ENCODE peak calls at places on chromosomes 13 and 19, in nine cellular contexts. One of them, this sample, is unnamed.

GRCh38 chr13:34758628-34759027 is 183.4 kb upstream of the NBEA start:
- DNase-seq in choroid plexus epithelial cell: no peak
- DNase-seq in WERI-Rb-1: no peak
- DNase-seq in AG09309: no peak
- DNase-seq in HFFc6: no peak
- DNase-seq in cardiac fibroblast: no peak
- DNase-seq in Calu3: no peak
- DNase-seq in dorsolateral prefrontal cortex: no peak
- DNase-seq in GM23338: no peak
- DNase-seq in this sample: no peak

GRCh38 chr19:1851581-1852293 is 3.5 kb upstream of the REXO1 start:
- DNase-seq in WERI-Rb-1: no peak
- DNase-seq in cardiac fibroblast: no peak
- DNase-seq in choroid plexus epithelial cell: no peak
- DNase-seq in HFFc6: no peak
- DNase-seq in dorsolateral prefrontal cortex: no peak
- DNase-seq in GM23338: peak
- DNase-seq in AG09309: no peak
- DNase-seq in Calu3: no peak
- DNase-seq in this sample: no peak

GRCh38 chr13:49208619-49209018 is 11.5 kb upstream of the MLNR start:
- DNase-seq in Calu3: no peak
- DNase-seq in dorsolateral prefrontal cortex: no peak
- DNase-seq in cardiac fibroblast: no peak
- DNase-seq in AG09309: no peak
- DNase-seq in WERI-Rb-1: no peak
- DNase-seq in HFFc6: no peak
- DNase-seq in choroid plexus epithelial cell: no peak
- DNase-seq in GM23338: no peak
- DNase-seq in this sample: no peak

GRCh38 chr13:27120011-27120410 is 51.6 kb downstream of the USP12 start:
- DNase-seq in WERI-Rb-1: no peak
- DNase-seq in cardiac fibroblast: no peak
- DNase-seq in GM23338: no peak
- DNase-seq in Calu3: no peak
- DNase-seq in HFFc6: no peak
- DNase-seq in dorsolateral prefrontal cortex: no peak
- DNase-seq in choroid plexus epithelial cell: no peak
- DNase-seq in AG09309: no peak
- DNase-seq in this sample: no peak

GRCh38 chr13:76879211-76879875 is 6.9 kb downstream of the KCTD12 start:
- DNase-seq in WERI-Rb-1: no peak
- DNase-seq in cardiac fibroblast: peak
- DNase-seq in HFFc6: peak
- DNase-seq in Calu3: no peak
- DNase-seq in dorsolateral prefrontal cortex: peak
- DNase-seq in GM23338: no peak
- DNase-seq in AG09309: peak
- DNase-seq in choroid plexus epithelial cell: peak
- DNase-seq in this sample: peak

GRCh38 chr13:23707674-23708073 is 137.5 kb downstream of the TNFRSF19 start:
- DNase-seq in choroid plexus epithelial cell: peak
- DNase-seq in dorsolateral prefrontal cortex: no peak
- DNase-seq in HFFc6: peak
- DNase-seq in WERI-Rb-1: peak
- DNase-seq in GM23338: no peak
- DNase-seq in AG09309: no peak
- DNase-seq in cardiac fibroblast: peak
- DNase-seq in Calu3: peak
- DNase-seq in this sample: peak

GRCh38 chr13:28981530-28981929 is 161.4 kb downstream of the MTUS2 start:
- DNase-seq in HFFc6: no peak
- DNase-seq in cardiac fibroblast: no peak
- DNase-seq in WERI-Rb-1: no peak
- DNase-seq in GM23338: no peak
- DNase-seq in dorsolateral prefrontal cortex: no peak
- DNase-seq in AG09309: no peak
- DNase-seq in choroid plexus epithelial cell: no peak
- DNase-seq in Calu3: no peak
- DNase-seq in this sample: no peak

GRCh38 chr19:6475321-6476108 is 6.1 kb downstream of the DENND1C start:
- DNase-seq in Calu3: no peak
- DNase-seq in dorsolateral prefrontal cortex: no peak
- DNase-seq in AG09309: no peak
- DNase-seq in choroid plexus epithelial cell: no peak
- DNase-seq in GM23338: peak
- DNase-seq in WERI-Rb-1: no peak
- DNase-seq in cardiac fibroblast: no peak
- DNase-seq in HFFc6: no peak
- DNase-seq in this sample: no peak

GRCh38 chr13:42305503-42305902 is 33.6 kb downstream of the AKAP11 start:
- DNase-seq in choroid plexus epithelial cell: no peak
- DNase-seq in dorsolateral prefrontal cortex: no peak
- DNase-seq in Calu3: no peak
- DNase-seq in AG09309: no peak
- DNase-seq in WERI-Rb-1: no peak
- DNase-seq in cardiac fibroblast: peak
- DNase-seq in GM23338: no peak
- DNase-seq in HFFc6: no peak
- DNase-seq in this sample: no peak

GRCh38 chr19:42440357-42441046 is 2.2 kb downstream of the CXCL17 start:
- DNase-seq in choroid plexus epithelial cell: peak
- DNase-seq in cardiac fibroblast: peak
- DNase-seq in HFFc6: peak
- DNase-seq in dorsolateral prefrontal cortex: no peak
- DNase-seq in AG09309: no peak
- DNase-seq in GM23338: peak
- DNase-seq in Calu3: peak
- DNase-seq in WERI-Rb-1: peak
- DNase-seq in this sample: peak

GRCh38 chr19:53957448-53958167 is 5.1 kb upstream of the CACNG8 start:
- DNase-seq in AG09309: no peak
- DNase-seq in HFFc6: no peak
- DNase-seq in cardiac fibroblast: no peak
- DNase-seq in Calu3: no peak
- DNase-seq in WERI-Rb-1: no peak
- DNase-seq in GM23338: peak
- DNase-seq in dorsolateral prefrontal cortex: no peak
- DNase-seq in choroid plexus epithelial cell: no peak
- DNase-seq in this sample: no peak
- TF ChIP-seq CTCF in AG09309: no peak
- TF ChIP-seq CTCF in HFFc6: no peak
- TF ChIP-seq CTCF in cardiac fibroblast: no peak
- TF ChIP-seq CTCF in Calu3: no peak
- TF ChIP-seq CTCF in WERI-Rb-1: no peak
- TF ChIP-seq CTCF in GM23338: no peak
- TF ChIP-seq CTCF in dorsolateral prefrontal cortex: no peak
- TF ChIP-seq CTCF in choroid plexus epithelial cell: no peak
- TF ChIP-seq CTCF in this sample: no peak

DNA sequence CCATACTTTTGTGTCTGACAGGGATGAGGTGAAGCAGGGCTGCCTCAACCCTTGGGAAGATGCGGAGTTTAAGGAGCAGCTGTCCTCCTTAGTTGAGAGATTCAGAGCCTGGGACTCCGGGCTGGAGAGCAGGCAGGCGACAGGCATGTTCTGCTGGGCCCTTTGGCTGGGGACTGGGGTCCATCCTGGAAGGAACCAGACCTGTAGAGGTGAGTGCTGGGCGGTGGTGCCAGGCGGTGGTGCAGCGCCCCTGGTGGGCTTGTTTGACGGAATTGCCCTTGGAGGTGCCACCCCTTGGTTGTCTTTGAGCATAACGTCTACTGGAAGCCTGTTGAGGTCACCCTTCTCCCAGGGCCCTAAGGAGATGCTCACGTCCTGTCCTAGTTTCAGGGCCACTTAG is 20.6 kb upstream of the SLC15A1 start:
- DNase-seq in WERI-Rb-1: no peak
- DNase-seq in choroid plexus epithelial cell: no peak
- DNase-seq in Calu3: no peak
- DNase-seq in GM23338: peak
- DNase-seq in dorsolateral prefrontal cortex: no peak
- DNase-seq in HFFc6: no peak
- DNase-seq in AG09309: no peak
- DNase-seq in cardiac fibroblast: no peak
- DNase-seq in this sample: no peak
- TF ChIP-seq CTCF in WERI-Rb-1: peak
- TF ChIP-seq CTCF in choroid plexus epithelial cell: no peak
- TF ChIP-seq CTCF in Calu3: no peak
- TF ChIP-seq CTCF in GM23338: peak
- TF ChIP-seq CTCF in dorsolateral prefrontal cortex: no peak
- TF ChIP-seq CTCF in HFFc6: peak
- TF ChIP-seq CTCF in AG09309: no peak
- TF ChIP-seq CTCF in cardiac fibroblast: no peak
- TF ChIP-seq CTCF in this sample: no peak

GRCh38 chr13:43786766-43787517 is at the start of gene ENOX1:
- DNase-seq in HFFc6: peak
- DNase-seq in cardiac fibroblast: peak
- DNase-seq in AG09309: no peak
- DNase-seq in choroid plexus epithelial cell: peak
- DNase-seq in GM23338: peak
- DNase-seq in dorsolateral prefrontal cortex: peak
- DNase-seq in WERI-Rb-1: peak
- DNase-seq in Calu3: peak
- DNase-seq in this sample: peak
- TF ChIP-seq CTCF in HFFc6: peak
- TF ChIP-seq CTCF in cardiac fibroblast: peak
- TF ChIP-seq CTCF in AG09309: peak
- TF ChIP-seq CTCF in choroid plexus epithelial cell: no peak
- TF ChIP-seq CTCF in GM23338: no peak
- TF ChIP-seq CTCF in dorsolateral prefrontal cortex: peak
- TF ChIP-seq CTCF in WERI-Rb-1: peak
- TF ChIP-seq CTCF in Calu3: no peak
- TF ChIP-seq CTCF in this sample: peak

GRCh38 chr19:46077815-46078167 is 37.0 kb upstream of the IGFL4 start:
- DNase-seq in choroid plexus epithelial cell: no peak
- DNase-seq in dorsolateral prefrontal cortex: no peak
- DNase-seq in GM23338: no peak
- DNase-seq in HFFc6: no peak
- DNase-seq in WERI-Rb-1: no peak
- DNase-seq in AG09309: no peak
- DNase-seq in Calu3: no peak
- DNase-seq in cardiac fibroblast: no peak
- DNase-seq in this sample: no peak
- TF ChIP-seq CTCF in choroid plexus epithelial cell: no peak
- TF ChIP-seq CTCF in dorsolateral prefrontal cortex: peak
- TF ChIP-seq CTCF in GM23338: peak
- TF ChIP-seq CTCF in HFFc6: peak
- TF ChIP-seq CTCF in WERI-Rb-1: no peak
- TF ChIP-seq CTCF in AG09309: no peak
- TF ChIP-seq CTCF in Calu3: peak
- TF ChIP-seq CTCF in cardiac fibroblast: no peak
- TF ChIP-seq CTCF in this sample: no peak

GRCh38 chr13:95300625-95301134 is 571 bp downstream of the ABCC4 start:
- DNase-seq in HFFc6: peak
- DNase-seq in AG09309: no peak
- DNase-seq in dorsolateral prefrontal cortex: no peak
- DNase-seq in WERI-Rb-1: peak
- DNase-seq in choroid plexus epithelial cell: peak
- DNase-seq in cardiac fibroblast: peak
- DNase-seq in GM23338: peak
- DNase-seq in Calu3: peak
- DNase-seq in this sample: peak
- TF ChIP-seq CTCF in HFFc6: peak
- TF ChIP-seq CTCF in AG09309: peak
- TF ChIP-seq CTCF in dorsolateral prefrontal cortex: peak
- TF ChIP-seq CTCF in WERI-Rb-1: peak
- TF ChIP-seq CTCF in choroid plexus epithelial cell: peak
- TF ChIP-seq CTCF in cardiac fibroblast: no peak
- TF ChIP-seq CTCF in GM23338: no peak
- TF ChIP-seq CTCF in Calu3: no peak
- TF ChIP-seq CTCF in this sample: no peak

GRCh38 chr19:35337984-35338296 is 9.0 kb downstream of the CD22 start:
- DNase-seq in choroid plexus epithelial cell: no peak
- DNase-seq in cardiac fibroblast: no peak
- DNase-seq in AG09309: no peak
- DNase-seq in GM23338: no peak
- DNase-seq in dorsolateral prefrontal cortex: no peak
- DNase-seq in WERI-Rb-1: no peak
- DNase-seq in Calu3: no peak
- DNase-seq in HFFc6: no peak
- DNase-seq in this sample: no peak
- TF ChIP-seq CTCF in choroid plexus epithelial cell: no peak
- TF ChIP-seq CTCF in cardiac fibroblast: no peak
- TF ChIP-seq CTCF in AG09309: no peak
- TF ChIP-seq CTCF in GM23338: no peak
- TF ChIP-seq CTCF in dorsolateral prefrontal cortex: no peak
- TF ChIP-seq CTCF in WERI-Rb-1: no peak
- TF ChIP-seq CTCF in Calu3: no peak
- TF ChIP-seq CTCF in HFFc6: no peak
- TF ChIP-seq CTCF in this sample: no peak

DNA sequence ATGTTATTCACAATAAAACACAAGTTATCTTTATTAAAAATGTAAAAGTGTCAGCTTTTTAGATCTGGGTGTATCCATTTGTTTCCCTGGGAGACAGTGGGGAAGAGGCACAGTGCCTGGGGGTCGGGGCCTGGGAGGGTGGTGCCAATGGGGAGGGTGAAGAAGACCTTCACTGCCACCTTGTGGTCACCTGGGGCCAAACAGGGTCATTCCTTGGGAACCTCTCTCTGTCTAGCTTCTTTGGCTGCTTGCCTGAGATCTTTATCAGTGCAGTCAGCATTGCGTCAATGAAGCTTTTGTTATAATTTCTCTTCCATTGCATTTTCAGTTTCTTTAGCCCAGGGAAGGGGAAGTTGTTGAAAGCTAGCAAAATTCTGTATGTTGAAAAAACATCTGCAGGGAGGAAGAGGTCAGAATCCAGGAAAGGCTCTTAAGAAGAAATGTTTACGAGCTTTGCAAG is 39.1 kb downstream of the PCDH8 start:
- DNase-seq in choroid plexus epithelial cell: peak
- DNase-seq in HFFc6: peak
- DNase-seq in dorsolateral prefrontal cortex: no peak
- DNase-seq in cardiac fibroblast: peak
- DNase-seq in GM23338: peak
- DNase-seq in WERI-Rb-1: peak
- DNase-seq in Calu3: peak
- DNase-seq in AG09309: peak
- DNase-seq in this sample: peak
- TF ChIP-seq CTCF in choroid plexus epithelial cell: peak
- TF ChIP-seq CTCF in HFFc6: peak
- TF ChIP-seq CTCF in dorsolateral prefrontal cortex: peak
- TF ChIP-seq CTCF in cardiac fibroblast: peak
- TF ChIP-seq CTCF in GM23338: peak
- TF ChIP-seq CTCF in WERI-Rb-1: peak
- TF ChIP-seq CTCF in Calu3: peak
- TF ChIP-seq CTCF in AG09309: peak
- TF ChIP-seq CTCF in this sample: peak